ENCODE peak calls at places on chromosomes 16 and 17, in eight cellular contexts. W is Right ventricle myocardium superior; Y is naive thymus-derived CD4-positive, alpha-beta T cell; S is IMR-90; M is GM23248; R is neuronal stem cell; K is ascending aorta; T is kidney tubule cell. Z is an unnamed sample.

GRCh38 chr17:73546770-73547345 is 97.4 kb downstream of the SDK2 start:
- DNase-seq in T (peak), W (peak), R (peak), K (no peak), Y (peak), M (peak), S (no peak), Z (no peak)

GRCh38 chr17:30548189-30548588 is 71.0 kb downstream of the GOSR1 start:
- DNase-seq in T (no peak), S (no peak), R (no peak), M (no peak), K (no peak), W (no peak), Y (no peak), Z (no peak)

GRCh38 chr17:79048826-79049755 is 25.1 kb downstream of the C1QTNF1 start:
- DNase-seq in Y (no peak), W (no peak), S (no peak), M (no peak), T (no peak), K (no peak), R (no peak), Z (no peak)

GRCh38 chr17:68908045-68908444 is 47.1 kb downstream of the ABCA8 start:
- DNase-seq in M (no peak), R (no peak), Y (no peak), K (no peak), S (no peak), T (no peak), W (no peak), Z (no peak)

GRCh38 chr17:79043191-79043930 is 19.4 kb downstream of the C1QTNF1 start:
- DNase-seq in K (peak), M (no peak), T (no peak), W (no peak), Y (no peak), S (no peak), R (no peak), Z (no peak)

GRCh38 chr17:14282700-14283099 is 18.2 kb upstream of the HS3ST3B1 start:
- DNase-seq in S (no peak), T (no peak), R (no peak), Y (no peak), K (no peak), M (no peak), W (no peak), Z (no peak)

GRCh38 chr16:89099905-89100304 is 6.3 kb downstream of the ACSF3 start:
- DNase-seq in S (no peak), T (peak), W (no peak), M (peak), Y (no peak), R (no peak), K (no peak), Z (no peak)

GRCh38 chr17:49647256-49647585 is 30.7 kb downstream of the SPOP start:
- DNase-seq in M (no peak), R (no peak), W (no peak), S (no peak), K (no peak), T (no peak), Y (no peak), Z (no peak)

GRCh38 chr17:56593741-56594527 is 435 bp downstream of the NOG start:
- DNase-seq in Y (peak), S (peak), K (peak), T (peak), R (no peak), M (peak), W (peak), Z (no peak)

GRCh38 chr17:44792276-44792675 is 33.5 kb downstream of the ADAM11 start:
- DNase-seq in R (no peak), K (no peak), Y (no peak), T (peak), W (no peak), S (peak), M (peak), Z (peak)

GRCh38 chr17:74821655-74822328 is 37.9 kb downstream of the GRIN2C start:
- DNase-seq in W (no peak), Y (no peak), K (no peak), T (no peak), R (no peak), M (no peak), S (no peak), Z (no peak)

GRCh38 chr16:22093952-22094351 is 1.6 kb downstream of the VWA3A start:
- DNase-seq in S (no peak), W (no peak), M (no peak), Y (no peak), K (no peak), T (no peak), R (no peak), Z (no peak)

GRCh38 chr16:72471317-72471716 is 299.4 kb upstream of the PMFBP1 start:
- DNase-seq in Y (no peak), T (no peak), S (no peak), R (no peak), K (no peak), W (no peak), M (no peak), Z (no peak)

GRCh38 chr16:82263456-82264159 is 93.6 kb upstream of the MPHOSPH6 start:
- DNase-seq in W (peak), R (peak), S (peak), M (peak), Y (peak), T (peak), K (peak), Z (no peak)

GRCh38 chr17:66491213-66491612 is 188.8 kb downstream of the PRKCA start:
- DNase-seq in R (no peak), T (no peak), W (no peak), Y (peak), K (no peak), M (no peak), S (no peak), Z (no peak)